ENCODE peak calls at places on chromosome 22, in eight cellular contexts. One of them, this sample, is unnamed.

GRCh38 chr22:29078036-29078868 is 5.4 kb downstream of the KREMEN1 start:
- DNase-seq in transverse colon: no peak
- DNase-seq in HepG2: no peak
- DNase-seq in endothelial cell of umbilical vein: no peak
- DNase-seq in spleen: no peak
- DNase-seq in sigmoid colon: no peak
- DNase-seq in prostate gland: no peak
- DNase-seq in HCT116: no peak
- DNase-seq in this sample: no peak

GRCh38 chr22:24088796-24089195 is 77.7 kb downstream of the CABIN1 start:
- DNase-seq in transverse colon: no peak
- DNase-seq in HepG2: no peak
- DNase-seq in endothelial cell of umbilical vein: no peak
- DNase-seq in spleen: peak; percentile 9
- DNase-seq in sigmoid colon: peak; percentile 4
- DNase-seq in prostate gland: no peak
- DNase-seq in HCT116: no peak
- DNase-seq in this sample: no peak

GRCh38 chr22:26321469-26321913 is 107.6 kb upstream of the ASPHD2 start:
- DNase-seq in transverse colon: no peak
- DNase-seq in HepG2: no peak
- DNase-seq in endothelial cell of umbilical vein: no peak
- DNase-seq in spleen: no peak
- DNase-seq in sigmoid colon: peak; percentile 82
- DNase-seq in prostate gland: no peak
- DNase-seq in HCT116: no peak
- DNase-seq in this sample: no peak

GRCh38 chr22:36486619-36487384 is 5.4 kb upstream of the TXN2 start:
- DNase-seq in transverse colon: peak; percentile 58
- DNase-seq in HepG2: peak; percentile 53
- DNase-seq in endothelial cell of umbilical vein: peak; percentile 43
- DNase-seq in spleen: no peak
- DNase-seq in sigmoid colon: no peak
- DNase-seq in prostate gland: peak; percentile 36
- DNase-seq in HCT116: no peak
- DNase-seq in this sample: peak; percentile 53

GRCh38 chr22:24156146-24156914 is 25.0 kb upstream of the SUSD2 start:
- DNase-seq in transverse colon: peak; percentile 54
- DNase-seq in HepG2: no peak
- DNase-seq in endothelial cell of umbilical vein: peak; percentile 55
- DNase-seq in spleen: peak; percentile 94
- DNase-seq in sigmoid colon: no peak
- DNase-seq in prostate gland: no peak
- DNase-seq in HCT116: no peak
- DNase-seq in this sample: peak; percentile 45

GRCh38 chr22:18057568-18058209 is 20.1 kb upstream of the PEX26 start:
- DNase-seq in transverse colon: peak; percentile 74
- DNase-seq in HepG2: peak; percentile 63
- DNase-seq in endothelial cell of umbilical vein: peak; percentile 84
- DNase-seq in spleen: peak; percentile 88
- DNase-seq in sigmoid colon: peak; percentile 98
- DNase-seq in prostate gland: peak; percentile 87
- DNase-seq in HCT116: peak; percentile 61
- DNase-seq in this sample: peak; percentile 60

GRCh38 chr22:30238661-30239420 is 7.7 kb downstream of the LIF start:
- DNase-seq in transverse colon: peak; percentile 47
- DNase-seq in HepG2: no peak
- DNase-seq in endothelial cell of umbilical vein: no peak
- DNase-seq in spleen: no peak
- DNase-seq in sigmoid colon: peak; percentile 79
- DNase-seq in prostate gland: no peak
- DNase-seq in HCT116: no peak
- DNase-seq in this sample: no peak

GRCh38 chr22:17087176-17088131 is 2.7 kb downstream of the IL17RA start:
- DNase-seq in transverse colon: no peak
- DNase-seq in HepG2: no peak
- DNase-seq in endothelial cell of umbilical vein: no peak
- DNase-seq in spleen: no peak
- DNase-seq in sigmoid colon: peak; percentile 50
- DNase-seq in prostate gland: no peak
- DNase-seq in HCT116: no peak
- DNase-seq in this sample: no peak

DNA sequence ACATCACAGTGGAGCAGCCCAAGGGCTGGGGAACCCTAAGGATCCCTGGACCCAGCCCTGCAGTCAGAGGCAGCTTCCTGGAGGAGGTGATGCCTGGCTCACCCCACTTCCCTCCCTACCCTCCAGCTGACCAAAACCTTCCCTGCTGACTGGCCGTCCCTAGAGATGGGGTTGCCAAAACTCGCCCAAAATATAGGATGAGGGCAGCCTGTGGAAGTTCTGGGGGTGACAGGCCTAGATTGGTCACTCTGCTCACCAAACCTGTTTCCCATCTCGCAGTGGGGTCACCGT is 35.0 kb upstream of the PPARA start:
- DNase-seq in transverse colon: no peak
- DNase-seq in HepG2: no peak
- DNase-seq in endothelial cell of umbilical vein: no peak
- DNase-seq in spleen: no peak
- DNase-seq in sigmoid colon: no peak
- DNase-seq in prostate gland: no peak
- DNase-seq in HCT116: no peak
- DNase-seq in this sample: no peak
- TF ChIP-seq POLR2AphosphoS5 in transverse colon: no peak
- TF ChIP-seq POLR2AphosphoS5 in HepG2: no peak
- TF ChIP-seq POLR2AphosphoS5 in endothelial cell of umbilical vein: no peak
- TF ChIP-seq POLR2AphosphoS5 in spleen: peak; percentile 4
- TF ChIP-seq POLR2AphosphoS5 in sigmoid colon: no peak
- TF ChIP-seq POLR2AphosphoS5 in prostate gland: no peak
- TF ChIP-seq POLR2AphosphoS5 in HCT116: no peak
- TF ChIP-seq POLR2AphosphoS5 in this sample: no peak

GRCh38 chr22:42907404-42908081 is 50.5 kb upstream of the ARFGAP3 start:
- DNase-seq in transverse colon: no peak
- DNase-seq in HepG2: no peak
- DNase-seq in endothelial cell of umbilical vein: no peak
- DNase-seq in spleen: no peak
- DNase-seq in sigmoid colon: no peak
- DNase-seq in prostate gland: peak; percentile 50
- DNase-seq in HCT116: no peak
- DNase-seq in this sample: no peak

GRCh38 chr22:42908082-42908746 is 51.1 kb upstream of the ARFGAP3 start:
- DNase-seq in transverse colon: no peak
- DNase-seq in HepG2: no peak
- DNase-seq in endothelial cell of umbilical vein: no peak
- DNase-seq in spleen: no peak
- DNase-seq in sigmoid colon: no peak
- DNase-seq in prostate gland: no peak
- DNase-seq in HCT116: no peak
- DNase-seq in this sample: no peak

GRCh38 chr22:42912049-42912448 is 55.0 kb upstream of the ARFGAP3 start:
- DNase-seq in transverse colon: no peak
- DNase-seq in HepG2: no peak
- DNase-seq in endothelial cell of umbilical vein: peak; percentile 27
- DNase-seq in spleen: no peak
- DNase-seq in sigmoid colon: no peak
- DNase-seq in prostate gland: no peak
- DNase-seq in HCT116: no peak
- DNase-seq in this sample: no peak

GRCh38 chr22:42910221-42910942 is 53.3 kb upstream of the ARFGAP3 start:
- DNase-seq in transverse colon: no peak
- DNase-seq in HepG2: no peak
- DNase-seq in endothelial cell of umbilical vein: no peak
- DNase-seq in spleen: no peak
- DNase-seq in sigmoid colon: no peak
- DNase-seq in prostate gland: no peak
- DNase-seq in HCT116: no peak
- DNase-seq in this sample: no peak

DNA sequence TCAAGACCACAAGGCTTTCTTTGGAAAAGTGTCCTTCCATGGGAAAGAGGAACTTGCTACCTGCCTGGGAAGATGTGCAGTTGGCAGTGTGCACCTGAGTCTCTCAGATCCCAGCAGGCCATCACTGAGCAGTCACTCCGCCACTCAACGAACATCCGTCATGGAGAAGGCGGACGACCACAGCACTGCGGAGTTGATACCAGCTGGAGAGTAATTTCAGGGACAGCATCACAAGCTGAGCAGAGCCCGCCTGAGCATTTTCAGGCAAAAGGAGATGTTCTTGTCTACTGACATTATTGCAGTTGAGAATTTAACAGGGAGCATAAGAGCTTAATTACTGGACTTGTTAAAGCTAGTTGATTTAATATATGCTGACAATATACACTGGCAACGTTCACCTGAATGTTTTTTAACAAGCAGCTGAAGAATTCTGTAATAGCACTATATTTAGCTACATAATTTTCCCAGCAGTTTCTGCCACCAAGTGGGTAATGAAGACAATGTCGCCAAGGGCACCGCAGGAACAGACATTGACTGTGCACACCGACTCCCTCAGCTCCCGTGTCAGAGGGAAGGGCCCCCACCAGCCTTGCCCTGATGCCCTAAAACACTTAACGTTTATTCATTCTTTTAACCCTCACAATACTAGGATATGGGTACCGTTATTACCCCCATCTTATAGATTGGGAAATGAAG is 52.4 kb upstream of the ARFGAP3 start:
- DNase-seq in transverse colon: no peak
- DNase-seq in HepG2: no peak
- DNase-seq in endothelial cell of umbilical vein: no peak
- DNase-seq in spleen: no peak
- DNase-seq in sigmoid colon: no peak
- DNase-seq in prostate gland: no peak
- DNase-seq in HCT116: no peak
- DNase-seq in this sample: no peak
- H3K4me1 ChIP-seq in transverse colon: peaks cover 43% of the 10 kb centered on the region
- H3K4me1 ChIP-seq in HepG2: peaks cover 32% of the 10 kb centered on the region
- H3K4me1 ChIP-seq in endothelial cell of umbilical vein: peaks cover 25% of the 10 kb centered on the region
- H3K4me1 ChIP-seq in spleen: peaks cover 64% of the 10 kb centered on the region
- H3K4me1 ChIP-seq in sigmoid colon: no peaks in the 10 kb centered on the region
- H3K4me1 ChIP-seq in prostate gland: peaks cover 7% of the 10 kb centered on the region
- H3K4me1 ChIP-seq in HCT116: no peaks in the 10 kb centered on the region
- H3K4me1 ChIP-seq in this sample: peaks cover 62% of the 10 kb centered on the region

GRCh38 chr22:50207383-50208031 is 6.7 kb downstream of the SELENOO start:
- DNase-seq in transverse colon: peak; percentile 8
- DNase-seq in HepG2: no peak
- DNase-seq in endothelial cell of umbilical vein: peak; percentile 48
- DNase-seq in spleen: peak; percentile 80
- DNase-seq in sigmoid colon: no peak
- DNase-seq in prostate gland: no peak
- DNase-seq in HCT116: no peak
- DNase-seq in this sample: no peak

GRCh38 chr22:50210378-50211139 is 9.7 kb downstream of the SELENOO start:
- DNase-seq in transverse colon: peak; percentile 8
- DNase-seq in HepG2: no peak
- DNase-seq in endothelial cell of umbilical vein: no peak
- DNase-seq in spleen: peak; percentile 81
- DNase-seq in sigmoid colon: no peak
- DNase-seq in prostate gland: no peak
- DNase-seq in HCT116: no peak
- DNase-seq in this sample: no peak

GRCh38 chr22:50208430-50208938 is 7.7 kb downstream of the SELENOO start:
- DNase-seq in transverse colon: no peak
- DNase-seq in HepG2: no peak
- DNase-seq in endothelial cell of umbilical vein: no peak
- DNase-seq in spleen: no peak
- DNase-seq in sigmoid colon: no peak
- DNase-seq in prostate gland: no peak
- DNase-seq in HCT116: no peak
- DNase-seq in this sample: no peak

GRCh38 chr22:50209893-50210292 is 9.1 kb downstream of the SELENOO start:
- DNase-seq in transverse colon: peak; percentile 68
- DNase-seq in HepG2: peak; percentile 47
- DNase-seq in endothelial cell of umbilical vein: peak; percentile 56
- DNase-seq in spleen: peak; percentile 87
- DNase-seq in sigmoid colon: peak; percentile 81
- DNase-seq in prostate gland: peak; percentile 57
- DNase-seq in HCT116: no peak
- DNase-seq in this sample: peak; percentile 79

DNA sequence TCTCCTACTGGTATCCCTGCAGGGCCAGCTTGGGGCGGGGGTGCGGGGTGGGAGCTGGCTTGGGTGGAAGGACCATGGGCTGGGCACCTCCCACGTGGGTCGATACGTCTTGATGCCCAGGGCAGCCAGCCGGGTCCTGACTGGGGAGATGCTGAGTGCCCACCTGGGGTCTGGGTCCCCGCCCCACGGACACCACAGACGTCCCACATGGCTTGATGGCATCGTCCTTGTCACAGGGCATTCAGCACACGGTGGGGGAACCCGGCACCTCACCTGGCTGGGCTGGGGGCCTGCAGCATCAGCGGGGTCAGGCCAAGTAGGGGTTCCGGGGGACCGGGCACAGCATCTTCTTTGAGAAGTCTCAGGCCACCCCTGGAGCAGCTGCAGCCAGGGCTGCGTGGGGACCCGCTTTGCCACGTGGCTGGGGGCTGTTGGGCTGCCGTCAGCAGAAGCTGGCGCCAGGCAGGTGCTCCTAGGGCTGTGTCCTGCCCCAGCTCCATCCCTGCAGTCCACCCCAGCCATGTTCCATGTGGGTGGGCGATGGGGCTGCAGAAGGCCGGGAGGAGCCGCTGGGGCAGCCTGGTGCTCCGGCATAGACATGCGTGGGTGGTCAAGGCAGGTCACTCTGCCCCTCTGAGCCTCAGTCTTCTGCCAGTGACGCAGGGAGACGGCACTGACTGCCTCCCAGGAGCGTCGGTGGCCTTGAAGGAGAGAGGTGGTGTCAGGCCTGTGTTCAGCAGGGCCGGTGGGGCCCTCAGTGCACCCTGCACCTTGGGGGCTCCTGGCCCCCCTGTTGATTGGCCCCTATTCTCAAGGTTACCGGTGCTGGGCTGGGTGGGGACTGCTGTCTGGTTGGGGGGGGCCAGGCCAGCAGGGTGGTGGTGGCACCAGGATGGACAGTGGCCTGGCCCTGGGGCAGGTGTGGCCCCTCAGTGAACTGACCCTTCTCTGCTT is 8.4 kb downstream of the SELENOO start:
- DNase-seq in transverse colon: peak; percentile 8
- DNase-seq in HepG2: no peak
- DNase-seq in endothelial cell of umbilical vein: no peak
- DNase-seq in spleen: peak; percentile 76
- DNase-seq in sigmoid colon: no peak
- DNase-seq in prostate gland: no peak
- DNase-seq in HCT116: no peak
- DNase-seq in this sample: no peak
- TF ChIP-seq POLR2AphosphoS5 in transverse colon: no peak
- TF ChIP-seq POLR2AphosphoS5 in HepG2: no peak
- TF ChIP-seq POLR2AphosphoS5 in endothelial cell of umbilical vein: no peak
- TF ChIP-seq POLR2AphosphoS5 in spleen: peak; percentile 8
- TF ChIP-seq POLR2AphosphoS5 in sigmoid colon: no peak
- TF ChIP-seq POLR2AphosphoS5 in prostate gland: no peak
- TF ChIP-seq POLR2AphosphoS5 in HCT116: no peak
- TF ChIP-seq POLR2AphosphoS5 in this sample: no peak

GRCh38 chr22:47944941-47945340 is 1182.5 kb downstream of the TBC1D22A start:
- DNase-seq in transverse colon: no peak
- DNase-seq in HepG2: no peak
- DNase-seq in endothelial cell of umbilical vein: no peak
- DNase-seq in spleen: no peak
- DNase-seq in sigmoid colon: no peak
- DNase-seq in prostate gland: no peak
- DNase-seq in HCT116: no peak
- DNase-seq in this sample: no peak

GRCh38 chr22:47943729-47944700 is 1181.6 kb downstream of the TBC1D22A start:
- DNase-seq in transverse colon: no peak
- DNase-seq in HepG2: no peak
- DNase-seq in endothelial cell of umbilical vein: no peak
- DNase-seq in spleen: no peak
- DNase-seq in sigmoid colon: no peak
- DNase-seq in prostate gland: no peak
- DNase-seq in HCT116: no peak
- DNase-seq in this sample: no peak

GRCh38 chr22:47940211-47940610 is 1177.8 kb downstream of the TBC1D22A start:
- DNase-seq in transverse colon: no peak
- DNase-seq in HepG2: no peak
- DNase-seq in endothelial cell of umbilical vein: no peak
- DNase-seq in spleen: no peak
- DNase-seq in sigmoid colon: no peak
- DNase-seq in prostate gland: no peak
- DNase-seq in HCT116: no peak
- DNase-seq in this sample: no peak
- H3K4me1 ChIP-seq in transverse colon: no peaks in the 10 kb centered on the region
- H3K4me1 ChIP-seq in HepG2: no peaks in the 10 kb centered on the region
- H3K4me1 ChIP-seq in endothelial cell of umbilical vein: no peaks in the 10 kb centered on the region
- H3K4me1 ChIP-seq in spleen: no peaks in the 10 kb centered on the region
- H3K4me1 ChIP-seq in sigmoid colon: no peaks in the 10 kb centered on the region
- H3K4me1 ChIP-seq in prostate gland: no peaks in the 10 kb centered on the region
- H3K4me1 ChIP-seq in HCT116: no peaks in the 10 kb centered on the region
- H3K4me1 ChIP-seq in this sample: no peaks in the 10 kb centered on the region

This sample was measured in stomach.